ENCODE peak calls at places on chromosomes 5 and 9, in seven cellular contexts. One of them, this sample, is unnamed.

GRCh38 chr5:35308391-35308790 is 78.1 kb upstream of the PRLR start:
- DNase-seq in esophagus squamous epithelium: no peak
- DNase-seq in dorsolateral prefrontal cortex: no peak
- DNase-seq in CD4-positive, CD25-positive, alpha-beta regulatory T cell: no peak
- DNase-seq in A673: no peak
- DNase-seq in cardiac fibroblast: no peak
- DNase-seq in upper lobe of right lung: no peak
- DNase-seq in this sample: no peak

GRCh38 chr9:127942152-127943010 is 4.7 kb upstream of the DPM2 start:
- DNase-seq in CD4-positive, CD25-positive, alpha-beta regulatory T cell: peak
- DNase-seq in A673: peak
- DNase-seq in dorsolateral prefrontal cortex: no peak
- DNase-seq in esophagus squamous epithelium: no peak
- DNase-seq in upper lobe of right lung: peak
- DNase-seq in cardiac fibroblast: peak
- DNase-seq in this sample: peak

GRCh38 chr9:82105729-82106128 is 117.2 kb downstream of the SPATA31D1 start:
- DNase-seq in esophagus squamous epithelium: no peak
- DNase-seq in dorsolateral prefrontal cortex: no peak
- DNase-seq in CD4-positive, CD25-positive, alpha-beta regulatory T cell: no peak
- DNase-seq in cardiac fibroblast: no peak
- DNase-seq in upper lobe of right lung: no peak
- DNase-seq in A673: no peak
- DNase-seq in this sample: no peak

GRCh38 chr9:99231708-99232107 is 9.6 kb downstream of the SEC61B start:
- DNase-seq in CD4-positive, CD25-positive, alpha-beta regulatory T cell: no peak
- DNase-seq in cardiac fibroblast: no peak
- DNase-seq in esophagus squamous epithelium: no peak
- DNase-seq in upper lobe of right lung: no peak
- DNase-seq in A673: peak
- DNase-seq in dorsolateral prefrontal cortex: no peak
- DNase-seq in this sample: peak

GRCh38 chr9:127980056-127980705 is 608 bp downstream of the EEIG1 start:
- DNase-seq in CD4-positive, CD25-positive, alpha-beta regulatory T cell: peak
- DNase-seq in upper lobe of right lung: peak
- DNase-seq in dorsolateral prefrontal cortex: no peak
- DNase-seq in A673: peak
- DNase-seq in cardiac fibroblast: no peak
- DNase-seq in esophagus squamous epithelium: no peak
- DNase-seq in this sample: peak

GRCh38 chr9:112819635-112820496 is 69.3 kb downstream of the SNX30 start:
- DNase-seq in CD4-positive, CD25-positive, alpha-beta regulatory T cell: no peak
- DNase-seq in esophagus squamous epithelium: no peak
- DNase-seq in upper lobe of right lung: no peak
- DNase-seq in dorsolateral prefrontal cortex: no peak
- DNase-seq in cardiac fibroblast: peak
- DNase-seq in A673: peak
- DNase-seq in this sample: peak

GRCh38 chr5:115392611-115393010 is 96.2 kb upstream of the CCDC112 start:
- DNase-seq in CD4-positive, CD25-positive, alpha-beta regulatory T cell: no peak
- DNase-seq in dorsolateral prefrontal cortex: no peak
- DNase-seq in cardiac fibroblast: no peak
- DNase-seq in A673: no peak
- DNase-seq in esophagus squamous epithelium: no peak
- DNase-seq in upper lobe of right lung: no peak
- DNase-seq in this sample: no peak

GRCh38 chr9:75612754-75613153 is 277.7 kb upstream of the PCSK5 start:
- DNase-seq in upper lobe of right lung: no peak
- DNase-seq in cardiac fibroblast: no peak
- DNase-seq in dorsolateral prefrontal cortex: no peak
- DNase-seq in esophagus squamous epithelium: no peak
- DNase-seq in A673: no peak
- DNase-seq in CD4-positive, CD25-positive, alpha-beta regulatory T cell: no peak
- DNase-seq in this sample: no peak

GRCh38 chr5:167720676-167721260 is 570.7 kb upstream of the WWC1 start:
- DNase-seq in upper lobe of right lung: no peak
- DNase-seq in A673: no peak
- DNase-seq in cardiac fibroblast: no peak
- DNase-seq in dorsolateral prefrontal cortex: no peak
- DNase-seq in CD4-positive, CD25-positive, alpha-beta regulatory T cell: no peak
- DNase-seq in esophagus squamous epithelium: no peak
- DNase-seq in this sample: no peak

GRCh38 chr5:28066856-28067255 is 1028.5 kb upstream of the CDH9 start:
- DNase-seq in A673: no peak
- DNase-seq in cardiac fibroblast: no peak
- DNase-seq in CD4-positive, CD25-positive, alpha-beta regulatory T cell: no peak
- DNase-seq in upper lobe of right lung: no peak
- DNase-seq in dorsolateral prefrontal cortex: no peak
- DNase-seq in esophagus squamous epithelium: no peak
- DNase-seq in this sample: no peak

GRCh38 chr9:131748411-131748955 is 8.6 kb upstream of the RAPGEF1 start:
- DNase-seq in esophagus squamous epithelium: no peak
- DNase-seq in upper lobe of right lung: no peak
- DNase-seq in dorsolateral prefrontal cortex: no peak
- DNase-seq in CD4-positive, CD25-positive, alpha-beta regulatory T cell: no peak
- DNase-seq in A673: no peak
- DNase-seq in cardiac fibroblast: no peak
- DNase-seq in this sample: no peak
- H3K4me3 ChIP-seq in esophagus squamous epithelium: no peak
- H3K4me3 ChIP-seq in upper lobe of right lung: no peak
- H3K4me3 ChIP-seq in dorsolateral prefrontal cortex: no peak
- H3K4me3 ChIP-seq in CD4-positive, CD25-positive, alpha-beta regulatory T cell: no peak
- H3K4me3 ChIP-seq in A673: no peak
- H3K4me3 ChIP-seq in cardiac fibroblast: no peak
- H3K4me3 ChIP-seq in this sample: no peak

GRCh38 chr5:139575751-139576150 is 14.6 kb downstream of the UBE2D2 start:
- DNase-seq in upper lobe of right lung: no peak
- DNase-seq in A673: no peak
- DNase-seq in dorsolateral prefrontal cortex: no peak
- DNase-seq in CD4-positive, CD25-positive, alpha-beta regulatory T cell: no peak
- DNase-seq in esophagus squamous epithelium: no peak
- DNase-seq in cardiac fibroblast: no peak
- DNase-seq in this sample: no peak

GRCh38 chr5:139575313-139575646 is 14.1 kb downstream of the UBE2D2 start:
- DNase-seq in CD4-positive, CD25-positive, alpha-beta regulatory T cell: no peak
- DNase-seq in upper lobe of right lung: no peak
- DNase-seq in A673: no peak
- DNase-seq in dorsolateral prefrontal cortex: no peak
- DNase-seq in esophagus squamous epithelium: no peak
- DNase-seq in cardiac fibroblast: no peak
- DNase-seq in this sample: no peak

GRCh38 chr5:139574641-139575312 is 13.6 kb downstream of the UBE2D2 start:
- DNase-seq in esophagus squamous epithelium: no peak
- DNase-seq in cardiac fibroblast: peak
- DNase-seq in dorsolateral prefrontal cortex: no peak
- DNase-seq in CD4-positive, CD25-positive, alpha-beta regulatory T cell: peak
- DNase-seq in upper lobe of right lung: no peak
- DNase-seq in A673: peak
- DNase-seq in this sample: peak

GRCh38 chr5:139578348-139578724 is 17.2 kb downstream of the UBE2D2 start:
- DNase-seq in dorsolateral prefrontal cortex: no peak
- DNase-seq in cardiac fibroblast: no peak
- DNase-seq in esophagus squamous epithelium: no peak
- DNase-seq in CD4-positive, CD25-positive, alpha-beta regulatory T cell: no peak
- DNase-seq in upper lobe of right lung: no peak
- DNase-seq in A673: no peak
- DNase-seq in this sample: no peak

GRCh38 chr5:139577689-139578347 is 16.7 kb downstream of the UBE2D2 start:
- DNase-seq in CD4-positive, CD25-positive, alpha-beta regulatory T cell: no peak
- DNase-seq in esophagus squamous epithelium: no peak
- DNase-seq in dorsolateral prefrontal cortex: no peak
- DNase-seq in cardiac fibroblast: no peak
- DNase-seq in upper lobe of right lung: no peak
- DNase-seq in A673: no peak
- DNase-seq in this sample: no peak
- H3K4me3 ChIP-seq in CD4-positive, CD25-positive, alpha-beta regulatory T cell: peak
- H3K4me3 ChIP-seq in esophagus squamous epithelium: no peak
- H3K4me3 ChIP-seq in dorsolateral prefrontal cortex: no peak
- H3K4me3 ChIP-seq in cardiac fibroblast: no peak
- H3K4me3 ChIP-seq in upper lobe of right lung: no peak
- H3K4me3 ChIP-seq in A673: no peak
- H3K4me3 ChIP-seq in this sample: no peak

GRCh38 chr9:136799854-136800657 is 3.9 kb downstream of the CCDC183 start:
- DNase-seq in esophagus squamous epithelium: no peak
- DNase-seq in CD4-positive, CD25-positive, alpha-beta regulatory T cell: peak
- DNase-seq in upper lobe of right lung: peak
- DNase-seq in cardiac fibroblast: peak
- DNase-seq in A673: peak
- DNase-seq in dorsolateral prefrontal cortex: peak
- DNase-seq in this sample: peak
- H3K4me3 ChIP-seq in esophagus squamous epithelium: peak
- H3K4me3 ChIP-seq in CD4-positive, CD25-positive, alpha-beta regulatory T cell: peak
- H3K4me3 ChIP-seq in upper lobe of right lung: peak
- H3K4me3 ChIP-seq in cardiac fibroblast: peak
- H3K4me3 ChIP-seq in A673: peak
- H3K4me3 ChIP-seq in dorsolateral prefrontal cortex: peak
- H3K4me3 ChIP-seq in this sample: peak

DNA sequence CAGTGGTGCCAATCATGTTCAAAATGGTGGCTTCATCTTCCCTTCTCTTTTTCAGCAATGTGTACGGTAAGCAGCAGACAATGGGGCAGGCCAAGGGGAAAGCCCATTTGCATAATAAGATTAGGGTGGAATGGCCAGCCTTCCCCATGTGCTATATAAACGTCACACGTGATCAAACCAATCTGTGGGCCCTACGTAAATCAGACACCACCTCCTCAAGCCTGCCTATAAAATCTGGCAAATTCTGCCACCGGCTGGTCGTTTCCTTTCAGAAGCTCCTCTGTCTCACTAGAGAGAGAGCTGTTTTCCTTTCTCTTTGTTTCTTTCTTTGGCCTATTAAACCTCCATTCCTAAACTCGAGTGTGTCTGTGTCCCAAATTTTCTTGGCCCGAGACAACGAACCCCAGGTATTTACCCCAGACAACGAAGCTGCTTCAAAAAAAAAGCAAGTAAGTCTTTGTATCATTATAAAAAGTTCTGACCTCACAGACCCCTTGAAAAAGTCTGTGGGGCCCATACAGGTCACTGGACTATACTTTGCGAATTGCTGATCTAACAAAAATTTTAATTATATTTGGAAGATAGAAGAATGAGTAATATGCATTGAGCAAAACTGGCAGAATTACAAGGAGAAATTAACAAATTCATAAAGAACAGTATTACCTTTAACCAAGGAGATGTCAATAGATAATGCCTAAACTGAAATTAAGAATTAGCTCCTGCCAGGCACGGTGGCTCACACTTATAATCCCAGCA is 15.2 kb downstream of the ZBTB5 start:
- DNase-seq in esophagus squamous epithelium: no peak
- DNase-seq in CD4-positive, CD25-positive, alpha-beta regulatory T cell: no peak
- DNase-seq in dorsolateral prefrontal cortex: peak
- DNase-seq in upper lobe of right lung: no peak
- DNase-seq in A673: peak
- DNase-seq in cardiac fibroblast: no peak
- DNase-seq in this sample: no peak
- H3K4me3 ChIP-seq in esophagus squamous epithelium: no peak
- H3K4me3 ChIP-seq in CD4-positive, CD25-positive, alpha-beta regulatory T cell: no peak
- H3K4me3 ChIP-seq in dorsolateral prefrontal cortex: peak
- H3K4me3 ChIP-seq in upper lobe of right lung: no peak
- H3K4me3 ChIP-seq in A673: peak
- H3K4me3 ChIP-seq in cardiac fibroblast: no peak
- H3K4me3 ChIP-seq in this sample: no peak

GRCh38 chr5:117455236-117456233 is 880.9 kb upstream of the SEMA6A start:
- DNase-seq in dorsolateral prefrontal cortex: no peak
- DNase-seq in upper lobe of right lung: peak
- DNase-seq in esophagus squamous epithelium: no peak
- DNase-seq in cardiac fibroblast: no peak
- DNase-seq in CD4-positive, CD25-positive, alpha-beta regulatory T cell: no peak
- DNase-seq in A673: peak
- DNase-seq in this sample: peak
- H3K4me3 ChIP-seq in dorsolateral prefrontal cortex: no peak
- H3K4me3 ChIP-seq in upper lobe of right lung: peak
- H3K4me3 ChIP-seq in esophagus squamous epithelium: peak
- H3K4me3 ChIP-seq in cardiac fibroblast: no peak
- H3K4me3 ChIP-seq in CD4-positive, CD25-positive, alpha-beta regulatory T cell: peak
- H3K4me3 ChIP-seq in A673: no peak
- H3K4me3 ChIP-seq in this sample: no peak

DNA sequence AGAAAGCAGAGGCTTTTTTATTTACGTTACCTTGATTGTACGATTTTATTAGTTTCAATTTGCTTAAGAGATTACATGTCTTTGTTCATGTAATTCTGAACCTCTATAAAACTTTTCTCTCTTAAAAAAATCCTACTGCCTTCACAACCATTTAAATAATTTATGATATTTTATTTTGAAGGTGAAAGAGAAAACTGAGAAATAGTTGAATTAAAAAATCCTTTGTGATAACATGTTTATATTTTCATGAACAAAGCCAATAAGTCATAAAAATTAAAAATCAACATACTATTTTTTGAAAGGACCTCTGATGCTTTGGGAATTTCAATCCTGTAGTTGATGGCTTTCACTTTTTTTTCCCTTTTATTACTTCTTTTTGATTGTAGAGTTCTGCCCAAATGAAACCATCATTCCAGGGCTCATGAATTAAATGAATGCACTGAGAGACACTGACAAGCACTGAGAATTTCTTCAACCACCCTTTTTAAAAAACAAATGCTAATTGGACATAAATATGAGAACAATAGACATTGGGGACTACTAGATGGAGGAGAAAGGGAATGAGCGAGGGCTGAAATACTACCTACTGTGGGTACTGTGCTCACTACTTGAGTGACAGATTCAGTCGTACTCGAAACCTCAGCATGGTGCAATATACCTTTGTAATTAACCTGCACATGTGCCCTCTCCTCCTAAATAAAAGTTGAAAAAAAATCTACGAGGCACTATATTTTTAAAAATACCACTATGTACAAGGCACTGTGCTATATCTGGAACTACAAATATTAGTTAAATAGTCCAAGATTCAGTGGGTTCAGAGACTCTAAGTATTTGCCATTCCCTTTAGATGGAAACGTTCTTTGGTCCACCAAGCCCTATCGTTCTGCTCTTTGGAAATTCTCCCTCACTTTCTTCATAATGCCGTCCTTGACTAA is 5.9 kb downstream of the CDKN2A start:
- DNase-seq in upper lobe of right lung: no peak
- DNase-seq in CD4-positive, CD25-positive, alpha-beta regulatory T cell: no peak
- DNase-seq in dorsolateral prefrontal cortex: no peak
- DNase-seq in A673: no peak
- DNase-seq in cardiac fibroblast: no peak
- DNase-seq in esophagus squamous epithelium: no peak
- DNase-seq in this sample: no peak
- H3K4me3 ChIP-seq in upper lobe of right lung: no peak
- H3K4me3 ChIP-seq in CD4-positive, CD25-positive, alpha-beta regulatory T cell: no peak
- H3K4me3 ChIP-seq in dorsolateral prefrontal cortex: peak
- H3K4me3 ChIP-seq in A673: no peak
- H3K4me3 ChIP-seq in cardiac fibroblast: no peak
- H3K4me3 ChIP-seq in esophagus squamous epithelium: no peak
- H3K4me3 ChIP-seq in this sample: no peak

GRCh38 chr9:137030931-137031527 is 859 bp downstream of the FUT7 start:
- DNase-seq in cardiac fibroblast: no peak
- DNase-seq in CD4-positive, CD25-positive, alpha-beta regulatory T cell: no peak
- DNase-seq in dorsolateral prefrontal cortex: no peak
- DNase-seq in A673: no peak
- DNase-seq in esophagus squamous epithelium: no peak
- DNase-seq in upper lobe of right lung: no peak
- DNase-seq in this sample: no peak
- H3K4me3 ChIP-seq in cardiac fibroblast: no peak
- H3K4me3 ChIP-seq in CD4-positive, CD25-positive, alpha-beta regulatory T cell: peak
- H3K4me3 ChIP-seq in dorsolateral prefrontal cortex: no peak
- H3K4me3 ChIP-seq in A673: no peak
- H3K4me3 ChIP-seq in esophagus squamous epithelium: peak
- H3K4me3 ChIP-seq in upper lobe of right lung: no peak
- H3K4me3 ChIP-seq in this sample: peak